ENCODE peak calls at places on chromosomes 2 and 18, in ten cellular contexts. A, T, M, X, S, B, O, R, D and C are unnamed samples.

GRCh38 chr2:166224197-166224596 is 96.4 kb upstream of the SCN1A start:
- DNase-seq in A (no peak), T (no peak), M (no peak), X (no peak), S (no peak), B (no peak), O (no peak), R (no peak), D (no peak), C (no peak)

GRCh38 chr2:77443076-77443475 is 79.1 kb downstream of the LRRTM4 start:
- DNase-seq in A (no peak), T (no peak), M (no peak), X (no peak), S (no peak), B (no peak), O (no peak), R (no peak), D (no peak), C (no peak)

GRCh38 chr2:188974184-188974583 is at the start of gene COL3A1:
- DNase-seq in A (peak), T (no peak), M (peak), X (no peak), S (peak), B (no peak), O (peak), R (no peak), D (no peak), C (no peak)

GRCh38 chr2:230134496-230135073 is 65.9 kb upstream of the SLC16A14 start:
- DNase-seq in A (no peak), T (no peak), M (peak), X (no peak), S (no peak), B (peak), O (no peak), R (no peak), D (no peak), C (peak)

GRCh38 chr2:177984739-177985138 is 87.8 kb downstream of the PDE11A start:
- DNase-seq in A (no peak), T (no peak), M (peak), X (no peak), S (no peak), B (no peak), O (peak), R (no peak), D (no peak), C (no peak)

GRCh38 chr2:36352711-36353110 is 2.9 kb upstream of the CRIM1 start:
- DNase-seq in A (no peak), T (no peak), M (peak), X (no peak), S (no peak), B (no peak), O (no peak), R (no peak), D (no peak), C (no peak)

GRCh38 chr18:48323151-48323550 is 86.0 kb downstream of the ZBTB7C start:
- DNase-seq in A (no peak), T (no peak), M (no peak), X (no peak), S (no peak), B (no peak), O (no peak), R (no peak), D (no peak), C (no peak)

GRCh38 chr2:188207554-188207953 is 84.1 kb upstream of the GULP1 start:
- DNase-seq in A (no peak), T (no peak), M (no peak), X (no peak), S (no peak), B (no peak), O (no peak), R (no peak), D (no peak), C (no peak)

GRCh38 chr2:201452058-201452736 is 657 bp downstream of the STRADB start:
- DNase-seq in A (peak), T (no peak), M (no peak), X (no peak), S (no peak), B (no peak), O (peak), R (no peak), D (no peak), C (no peak)

GRCh38 chr2:201452856-201453643 is 1.5 kb downstream of the STRADB start:
- DNase-seq in A (no peak), T (no peak), M (no peak), X (no peak), S (no peak), B (no peak), O (no peak), R (no peak), D (no peak), C (no peak)

GRCh38 chr2:201450910-201451329 is 338 bp downstream of the TRAK2 start:
- DNase-seq in A (no peak), T (no peak), M (peak), X (no peak), S (no peak), B (no peak), O (no peak), R (no peak), D (no peak), C (no peak)

GRCh38 chr2:201448701-201449100 is 2.6 kb downstream of the TRAK2 start:
- DNase-seq in A (no peak), T (no peak), M (no peak), X (no peak), S (no peak), B (no peak), O (peak), R (no peak), D (no peak), C (no peak)

GRCh38 chr2:201451330-201452057 is at the start of the genes STRADB and TRAK2:
- DNase-seq in A (peak), T (peak), M (peak), X (peak), S (peak), B (peak), O (peak), R (peak), D (peak), C (peak)
- TF ChIP-seq POLR2A in A (peak), T (peak), M (peak), X (peak), S (peak), B (peak), O (peak), R (no peak), D (peak), C (peak)

GRCh38 chr18:76482971-76483691 is 11.9 kb downstream of the ZNF516 start:
- DNase-seq in A (no peak), T (no peak), M (no peak), X (no peak), S (peak), B (no peak), O (no peak), R (no peak), D (no peak), C (no peak)
- TF ChIP-seq POLR2A in A (no peak), T (no peak), M (no peak), X (no peak), S (no peak), B (no peak), O (no peak), R (no peak), D (no peak), C (no peak)

GRCh38 chr2:159516241-159516758 is 100.0 kb downstream of the BAZ2B start:
- DNase-seq in A (no peak), T (no peak), M (peak), X (no peak), S (no peak), B (peak), O (peak), R (no peak), D (no peak), C (no peak)
- TF ChIP-seq POLR2A in A (no peak), T (peak), M (no peak), X (no peak), S (no peak), B (no peak), O (peak), R (no peak), D (no peak), C (no peak)

DNA sequence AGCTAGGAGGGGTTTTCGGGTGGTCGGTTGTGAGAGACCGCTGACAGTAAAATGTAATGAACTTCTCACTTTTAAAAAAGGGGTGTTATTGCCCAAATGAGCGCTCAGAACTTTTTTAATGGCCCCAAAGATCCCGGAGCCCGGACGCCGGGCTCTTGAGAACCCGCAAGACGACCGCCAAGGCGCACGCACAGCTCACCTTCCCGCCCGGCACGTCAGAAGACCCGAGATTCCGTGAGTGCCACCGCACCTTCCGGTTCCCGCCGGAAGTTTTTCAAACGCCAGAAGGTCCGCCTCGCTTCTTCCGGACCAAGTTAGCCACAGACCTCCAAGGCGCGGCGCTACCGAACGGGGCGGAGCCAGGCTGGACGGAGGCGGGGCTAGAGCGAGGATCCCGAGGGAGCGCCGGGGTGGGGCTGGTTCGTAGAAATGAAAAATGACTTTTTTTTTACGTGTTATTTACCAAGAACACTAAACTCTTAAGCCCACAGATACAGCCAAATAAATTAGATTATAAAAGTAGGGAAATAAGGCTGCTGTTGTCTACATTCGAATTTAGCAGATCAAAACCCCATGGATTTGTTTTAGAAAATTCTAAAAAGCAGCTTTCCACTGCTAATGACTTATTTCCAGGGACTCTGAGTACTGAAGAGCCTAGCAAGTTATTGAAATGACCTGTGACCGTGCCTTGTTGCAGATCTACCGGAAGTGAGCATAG is at the start of gene SRBD1:
- DNase-seq in A (peak), T (peak), M (peak), X (peak), S (peak), B (peak), O (peak), R (peak), D (peak), C (peak)
- TF ChIP-seq POLR2A in A (peak), T (peak), M (peak), X (no peak), S (peak), B (peak), O (peak), R (no peak), D (peak), C (peak)

GRCh38 chr2:119820275-119820674 is 60.6 kb downstream of the PTPN4 start:
- DNase-seq in A (no peak), T (no peak), M (peak), X (no peak), S (no peak), B (no peak), O (no peak), R (no peak), D (no peak), C (peak)
- TF ChIP-seq POLR2A in A (no peak), T (no peak), M (no peak), X (no peak), S (no peak), B (no peak), O (no peak), R (no peak), D (no peak), C (no peak)

GRCh38 chr18:11522992-11523391 is 86.4 kb upstream of the SLC35G4 start:
- DNase-seq in A (no peak), T (no peak), M (no peak), X (no peak), S (no peak), B (no peak), O (no peak), R (no peak), D (no peak), C (no peak)
- TF ChIP-seq POLR2A in A (no peak), T (no peak), M (no peak), X (no peak), S (no peak), B (no peak), O (no peak), R (no peak), D (no peak), C (no peak)

DNA sequence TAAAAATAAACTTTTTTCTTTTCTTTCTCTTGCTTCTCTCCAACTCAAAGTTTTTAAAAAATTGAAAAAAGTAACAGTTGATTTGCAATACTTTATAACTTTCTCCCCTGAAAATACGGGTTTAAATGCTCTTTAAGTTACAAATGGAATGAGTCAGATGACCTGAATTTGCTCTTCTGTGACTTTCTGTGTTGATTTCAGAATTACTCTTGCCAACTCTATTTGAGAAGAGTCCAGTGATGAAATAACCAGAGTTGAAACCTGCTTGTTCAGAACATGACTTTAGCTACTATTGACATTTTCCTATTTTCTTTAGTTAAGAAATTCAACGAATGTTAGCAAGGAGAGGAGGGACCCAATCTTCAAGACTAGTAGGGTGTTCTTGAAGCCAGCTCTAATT is 146.1 kb upstream of the ZSWIM2 start:
- DNase-seq in A (no peak), T (no peak), M (peak), X (no peak), S (no peak), B (no peak), O (no peak), R (no peak), D (no peak), C (no peak)
- TF ChIP-seq POLR2A in A (no peak), T (no peak), M (no peak), X (no peak), S (no peak), B (no peak), O (no peak), R (no peak), D (no peak), C (no peak)